ENCODE peak calls at places on chromosomes 6 and 20, in six cellular contexts. K is gastrocnemius medialis, P is GM23248, W is heart right ventricle, F is IMR-90, A is uterus. E is an unnamed sample.

GRCh38 chr6:30463242-30463641 is 26.1 kb upstream of the HLA-E start:
- DNase-seq in K (no peak), P (no peak), W (no peak), F (no peak), A (no peak), E (no peak)

GRCh38 chr6:112202639-112203341 is 51.6 kb downstream of the LAMA4 start:
- DNase-seq in K (no peak), P (peak), W (no peak), F (no peak), A (no peak), E (no peak)

GRCh38 chr6:121548146-121548545 is 112.7 kb downstream of the GJA1 start:
- DNase-seq in K (no peak), P (peak), W (no peak), F (no peak), A (no peak), E (no peak)

GRCh38 chr6:18792832-18793231 is 405.7 kb downstream of the RNF144B start:
- DNase-seq in K (no peak), P (no peak), W (no peak), F (no peak), A (no peak), E (no peak)

GRCh38 chr6:28615955-28616747 is 90.5 kb downstream of the GPX5 start:
- DNase-seq in K (no peak), P (no peak), W (no peak), F (no peak), A (no peak), E (no peak)

GRCh38 chr6:136371117-136371696 is 81.6 kb upstream of the BCLAF1 start:
- DNase-seq in K (no peak), P (no peak), W (no peak), F (no peak), A (no peak), E (no peak)

GRCh38 chr6:25623065-25623464 is 28.9 kb upstream of the SCGN start:
- DNase-seq in K (no peak), P (no peak), W (no peak), F (no peak), A (no peak), E (no peak)

GRCh38 chr6:3601570-3601969 is 144.7 kb upstream of the SLC22A23 start:
- DNase-seq in K (no peak), P (no peak), W (no peak), F (no peak), A (no peak), E (no peak)

GRCh38 chr6:150195996-150196417 is 53.2 kb downstream of the PPP1R14C start:
- DNase-seq in K (peak), P (peak), W (no peak), F (no peak), A (no peak), E (no peak)

GRCh38 chr6:97059473-97059872 is 134.9 kb downstream of the KLHL32 start:
- DNase-seq in K (no peak), P (peak), W (no peak), F (peak), A (no peak), E (no peak)

GRCh38 chr6:131027326-131027725 is 35.7 kb downstream of the EPB41L2 start:
- DNase-seq in K (no peak), P (no peak), W (no peak), F (no peak), A (no peak), E (no peak)

GRCh38 chr20:3889489-3890409 is 562 bp downstream of the PANK2 start:
- DNase-seq in K (no peak), P (peak), W (peak), F (no peak), A (peak), E (no peak)

GRCh38 chr6:148818939-148819575 is 72.2 kb downstream of the UST start:
- DNase-seq in K (no peak), P (no peak), W (no peak), F (no peak), A (no peak), E (no peak)

GRCh38 chr6:41200296-41200900 is 551 bp downstream of the TREML2 start:
- DNase-seq in K (no peak), P (peak), W (no peak), F (no peak), A (no peak), E (peak)

GRCh38 chr6:78947962-78948361 is 80.6 kb downstream of the IRAK1BP1 start:
- DNase-seq in K (no peak), P (peak), W (no peak), F (peak), A (no peak), E (no peak)

GRCh38 chr6:91490672-91491071 is 903.8 kb upstream of the MAP3K7 start:
- DNase-seq in K (no peak), P (no peak), W (no peak), F (no peak), A (no peak), E (no peak)

GRCh38 chr6:154358019-154358545 is 1.5 kb upstream of the IPCEF1 start:
- DNase-seq in K (no peak), P (no peak), W (no peak), F (peak), A (no peak), E (no peak)

GRCh38 chr6:128036808-128037570 is 136.1 kb upstream of the THEMIS start:
- DNase-seq in K (no peak), P (peak), W (no peak), F (no peak), A (no peak), E (no peak)

GRCh38 chr6:125314019-125314581 is 12.3 kb upstream of the HDDC2 start:
- DNase-seq in K (peak), P (peak), W (peak), F (peak), A (peak), E (peak)

GRCh38 chr20:44532981-44533331 is 11.1 kb upstream of the SERINC3 start:
- DNase-seq in K (no peak), P (peak), W (no peak), F (peak), A (no peak), E (no peak)

GRCh38 chr20:11529046-11529445 is 388.6 kb upstream of the BTBD3 start:
- DNase-seq in K (no peak), P (no peak), W (no peak), F (no peak), A (no peak), E (no peak)
- H3K27ac ChIP-seq in K (no peak), P (no peak), W (no peak), F (no peak), A (no peak), E (no peak)

GRCh38 chr6:35906499-35906846 is 14.4 kb downstream of the SRPK1 start:
- DNase-seq in K (no peak), P (no peak), W (no peak), F (peak), A (no peak), E (no peak)
- H3K27ac ChIP-seq in K (no peak), P (no peak), W (no peak), F (no peak), A (no peak), E (no peak)

GRCh38 chr20:10449270-10449669 is 14.2 kb downstream of the SLX4IP start:
- DNase-seq in K (no peak), P (no peak), W (no peak), F (no peak), A (no peak), E (no peak)
- H3K27ac ChIP-seq in K (no peak), P (no peak), W (no peak), F (no peak), A (no peak), E (no peak)

DNA sequence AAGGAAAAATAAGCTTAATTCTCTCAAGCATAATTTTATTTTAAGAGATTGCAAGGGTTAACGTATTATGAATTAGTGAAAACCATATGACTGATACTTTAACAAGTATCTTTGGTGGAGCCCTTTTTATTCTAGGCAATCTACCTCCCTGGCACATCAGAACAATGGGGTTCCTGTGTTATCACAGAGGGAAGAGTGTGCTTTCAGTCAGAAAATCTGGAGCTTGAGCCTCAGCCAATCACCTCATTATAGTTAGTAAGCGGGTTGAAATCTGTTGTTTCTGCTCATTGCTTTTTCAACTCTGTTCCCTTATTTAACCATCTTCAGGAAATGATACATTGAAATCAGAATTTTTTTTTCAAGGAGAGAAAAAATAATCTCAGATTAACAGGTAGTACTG is 391 bp downstream of the ADGRF1 start:
- DNase-seq in K (no peak), P (no peak), W (no peak), F (no peak), A (no peak), E (no peak)
- H3K27ac ChIP-seq in K (no peak), P (no peak), W (no peak), F (no peak), A (no peak), E (no peak)

E was measured in tibial nerve.